ENCODE peak calls at places on chromosomes 5 and 9, in six cellular contexts. Y, D, G, T, J and A are unnamed samples.

GRCh38 chr9:23556459-23556858 is 269.6 kb downstream of the ELAVL2 start:
- DNase-seq in G (no peak), Y (no peak), T (no peak), J (no peak), D (no peak), A (no peak)

GRCh38 chr5:115770466-115770865 is 46.0 kb downstream of the CDO1 start:
- DNase-seq in Y (peak; percentile 11), G (no peak), J (no peak), D (no peak), T (no peak), A (peak; percentile 16)

GRCh38 chr5:161687316-161687715 is 1.8 kb downstream of the GABRA6 start:
- DNase-seq in J (no peak), T (no peak), D (no peak), Y (no peak), G (no peak), A (no peak)

GRCh38 chr9:130982636-130983282 is 26.2 kb upstream of the LAMC3 start:
- DNase-seq in J (no peak), Y (no peak), T (peak; percentile 51), D (no peak), G (no peak), A (no peak)

GRCh38 chr5:143205386-143205785 is 198.1 kb downstream of the NR3C1 start:
- DNase-seq in T (peak; percentile 88), Y (no peak), J (no peak), G (no peak), D (no peak), A (no peak)

GRCh38 chr5:81022688-81023084 is 62.5 kb downstream of the RASGRF2 start:
- DNase-seq in Y (no peak), D (no peak), T (no peak), J (no peak), G (no peak), A (no peak)

GRCh38 chr5:159208508-159209437 is 580 bp downstream of the RNF145 start:
- DNase-seq in T (peak; percentile 83), J (peak; percentile 34), Y (peak; percentile 46), D (peak; percentile 69), G (peak; percentile 24), A (peak; percentile 49)

GRCh38 chr5:457195-457961 is 14.4 kb downstream of the EXOC3 start:
- DNase-seq in D (peak; percentile 23), Y (no peak), J (peak; percentile 9), G (no peak), T (peak; percentile 49), A (no peak)

GRCh38 chr5:175826980-175827379 is 44.4 kb upstream of the CPLX2 start:
- DNase-seq in G (no peak), T (peak; percentile 42), J (no peak), D (no peak), Y (no peak), A (no peak)

GRCh38 chr9:109454041-109454440 is 44.1 kb downstream of the PTPN3 start:
- DNase-seq in D (no peak), Y (no peak), J (no peak), T (no peak), G (no peak), A (no peak)

GRCh38 chr5:143577554-143577953 is 174.1 kb upstream of the NR3C1 start:
- DNase-seq in J (no peak), Y (no peak), G (no peak), T (peak; percentile 41), D (no peak), A (no peak)

GRCh38 chr9:115694014-115694413 is 459.6 kb upstream of the PAPPA start:
- DNase-seq in J (no peak), G (no peak), Y (peak; percentile 8), D (no peak), T (no peak), A (peak; percentile 22)

GRCh38 chr9:22354699-22355384 is 91.8 kb upstream of the DMRTA1 start:
- DNase-seq in T (peak; percentile 13), G (no peak), Y (no peak), J (no peak), D (no peak), A (no peak)

GRCh38 chr5:51201024-51201423 is 182.2 kb upstream of the ISL1 start:
- DNase-seq in D (no peak), J (no peak), Y (no peak), G (no peak), T (no peak), A (no peak)

GRCh38 chr5:6480133-6481051 is 31.7 kb downstream of the UBE2QL1 start:
- DNase-seq in J (no peak), D (no peak), G (no peak), T (no peak), Y (no peak), A (no peak)

GRCh38 chr5:19256036-19256435 is 732.0 kb downstream of the CDH18 start:
- DNase-seq in Y (no peak), T (no peak), D (no peak), G (no peak), J (no peak), A (peak; percentile 16)

GRCh38 chr5:14153932-14154646 is 10.9 kb downstream of the TRIO start:
- DNase-seq in J (peak; percentile 81), Y (no peak), D (peak; percentile 49), G (peak; percentile 57), T (peak; percentile 64), A (peak; percentile 85)

GRCh38 chr9:76654575-76654974 is 109.7 kb upstream of the PCA3 start:
- DNase-seq in Y (no peak), G (no peak), D (no peak), T (no peak), J (no peak), A (peak; percentile 94)

GRCh38 chr5:170542691-170543275 is 39.0 kb downstream of the KCNIP1 start:
- DNase-seq in T (no peak), J (no peak), G (peak; percentile 30), Y (no peak), D (no peak), A (no peak)

DNA sequence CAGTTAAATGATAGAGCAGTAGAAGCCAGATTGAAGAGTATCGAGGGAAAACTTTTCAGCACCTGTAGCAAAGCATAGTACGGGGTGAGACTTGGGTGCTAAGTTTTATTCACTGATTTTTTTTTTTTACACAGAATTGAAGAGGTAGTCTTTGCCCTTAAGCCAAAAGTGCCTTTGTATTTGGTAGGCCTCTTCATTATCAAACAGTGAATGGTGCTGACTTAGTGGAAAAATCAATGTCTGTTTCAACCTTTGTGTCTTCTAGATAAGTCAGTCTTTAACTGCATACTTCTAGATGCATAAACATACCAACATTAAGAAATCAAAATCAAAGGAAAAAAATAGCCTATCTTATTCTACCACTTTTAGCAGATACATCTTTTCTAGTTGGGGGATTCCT is 13.7 kb downstream of the RNF14 start:
- DNase-seq in D (no peak), G (no peak), J (no peak), T (no peak), Y (no peak), A (no peak)
- H3K36me3 ChIP-seq in D (no peaks in the 10 kb centered on the region), G (peaks cover 4% of the 10 kb centered on the region), J (no peaks in the 10 kb centered on the region), T (peaks cover 88% of the 10 kb centered on the region), Y (peaks cover 98% of the 10 kb centered on the region), A (peaks cover 80% of the 10 kb centered on the region)

DNA sequence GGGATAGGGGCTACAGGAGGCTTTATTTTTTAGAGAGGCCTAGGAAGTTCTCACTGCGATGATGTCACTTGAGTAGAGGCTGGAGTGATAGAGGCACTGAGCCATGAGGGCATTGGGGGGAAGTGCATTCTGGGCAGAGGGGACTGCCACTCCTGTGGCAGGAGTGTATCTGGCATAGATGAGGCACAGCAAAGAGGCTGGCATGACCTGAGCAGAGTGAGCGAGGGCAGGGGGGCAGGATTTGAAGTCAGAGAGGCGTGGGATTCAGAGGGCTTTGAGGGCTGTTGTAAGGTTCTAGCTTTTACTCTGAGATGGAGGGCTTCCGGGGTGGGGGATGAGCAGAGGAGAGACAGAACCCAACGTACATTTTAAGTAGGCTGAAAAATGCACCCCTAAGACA is 91.9 kb upstream of the SH3PXD2B start:
- DNase-seq in T (no peak), G (no peak), Y (no peak), J (peak; percentile 6), D (no peak), A (no peak)
- H3K27me3 ChIP-seq in T (peaks cover 40% of the 10 kb centered on the region), G (no peaks in the 10 kb centered on the region), Y (no peaks in the 10 kb centered on the region), J (no peaks in the 10 kb centered on the region), D (no peaks in the 10 kb centered on the region), A (no peaks in the 10 kb centered on the region)

GRCh38 chr9:127816362-127816725 is 13.7 kb downstream of the FPGS start:
- DNase-seq in J (no peak), G (no peak), D (no peak), Y (no peak), T (no peak), A (no peak)

GRCh38 chr9:127817881-127818434 is 15.3 kb downstream of the FPGS start:
- DNase-seq in G (no peak), T (peak; percentile 77), D (no peak), J (no peak), Y (no peak), A (no peak)

GRCh38 chr9:127815512-127816361 is 13.1 kb downstream of the FPGS start:
- DNase-seq in J (no peak), D (peak; percentile 68), G (no peak), T (peak; percentile 71), Y (no peak), A (no peak)

GRCh38 chr9:127818574-127818973 is 15.9 kb downstream of the FPGS start:
- DNase-seq in J (no peak), T (peak; percentile 82), G (no peak), Y (no peak), D (no peak), A (no peak)

DNA sequence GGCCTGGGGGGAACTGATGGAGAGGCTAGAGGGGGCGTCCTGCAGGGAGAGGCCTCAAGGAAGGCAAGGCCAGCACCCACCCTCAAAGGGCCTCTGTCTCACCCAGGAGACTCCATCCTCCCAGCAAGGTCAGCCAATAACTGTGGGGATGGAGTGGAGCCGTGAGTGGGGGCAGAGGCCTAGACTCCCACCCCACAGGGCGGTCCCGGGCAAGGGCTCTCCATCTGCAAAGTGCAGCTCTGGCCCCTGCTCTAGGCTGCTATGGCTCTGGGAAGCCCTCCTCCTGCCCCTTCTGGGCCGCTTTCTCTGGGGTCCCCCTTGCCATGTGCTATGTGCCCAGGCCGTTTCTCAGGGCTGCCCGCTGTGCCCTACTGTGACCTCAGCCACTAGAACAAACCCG is 14.0 kb downstream of the FPGS start:
- DNase-seq in G (no peak), T (no peak), D (no peak), J (no peak), Y (no peak), A (no peak)
- H3K36me3 ChIP-seq in G (peaks cover 5% of the 10 kb centered on the region), T (peaks cover 87% of the 10 kb centered on the region), D (no peaks in the 10 kb centered on the region), J (no peaks in the 10 kb centered on the region), Y (peaks cover 25% of the 10 kb centered on the region), A (peaks cover 18% of the 10 kb centered on the region)

GRCh38 chr5:2756211-2756746 is 4.8 kb upstream of the IRX2 start:
- DNase-seq in D (no peak), G (no peak), J (no peak), T (peak; percentile 98), Y (no peak), A (peak; percentile 15)

GRCh38 chr5:2756764-2757163 is 5.3 kb upstream of the IRX2 start:
- DNase-seq in J (no peak), D (no peak), Y (no peak), G (no peak), T (peak; percentile 89), A (peak; percentile 52)

GRCh38 chr5:2755811-2756210 is 4.3 kb upstream of the IRX2 start:
- DNase-seq in T (no peak), Y (no peak), D (no peak), J (no peak), G (no peak), A (peak; percentile 30)

GRCh38 chr5:2754621-2755370 is 3.3 kb upstream of the IRX2 start:
- DNase-seq in D (no peak), G (no peak), Y (no peak), T (no peak), J (no peak), A (peak; percentile 75)

DNA sequence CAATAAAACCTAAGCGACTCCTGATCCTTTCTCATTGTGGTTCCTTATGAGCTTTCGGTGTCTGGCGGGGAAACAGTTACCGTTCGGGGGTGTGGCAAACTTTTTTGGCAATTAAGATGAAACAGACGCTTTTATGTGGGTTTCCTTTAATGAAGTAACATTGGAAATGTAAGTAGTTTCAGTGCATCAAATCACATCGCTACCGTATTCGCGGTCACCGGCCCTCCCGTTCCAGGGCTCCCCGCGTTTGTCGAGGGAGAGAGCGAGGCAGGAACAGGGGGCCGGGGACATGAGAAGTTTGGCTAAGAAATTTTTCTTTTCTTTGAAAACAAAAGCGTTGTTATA is 3.9 kb upstream of the IRX2 start:
- DNase-seq in D (no peak), G (no peak), J (no peak), T (no peak), Y (no peak), A (no peak)
- H3K27me3 ChIP-seq in D (no peaks in the 10 kb centered on the region), G (no peaks in the 10 kb centered on the region), J (no peaks in the 10 kb centered on the region), T (no peaks in the 10 kb centered on the region), Y (peaks cover 5% of the 10 kb centered on the region), A (peaks cover 32% of the 10 kb centered on the region)